ENCODE peak calls at places on chromosomes 2 and 18, in six cellular contexts. R, M, A, L, Q and N are unnamed samples.

GRCh38 chr18:36066001-36066400 is 1.4 kb downstream of the RPRD1A start:
- DNase-seq in A (peak; percentile 79), Q (no peak), R (no peak), M (no peak), L (no peak), N (peak; percentile 57)

GRCh38 chr2:219514196-219514761 is at the start of gene ASIC4:
- DNase-seq in M (no peak), L (no peak), R (no peak), A (no peak), Q (peak; percentile 50), N (no peak)

GRCh38 chr2:68385232-68385906 is 20.3 kb downstream of the PLEK start:
- DNase-seq in R (no peak), M (no peak), Q (no peak), A (no peak), L (no peak), N (no peak)

GRCh38 chr2:64142817-64143153 is 1.4 kb downstream of the PELI1 start:
- DNase-seq in M (no peak), Q (no peak), L (no peak), R (no peak), A (peak; percentile 43), N (peak; percentile 20)

GRCh38 chr2:25570161-25570840 is 103.1 kb downstream of the DTNB start:
- DNase-seq in M (no peak), A (no peak), R (no peak), L (no peak), Q (no peak), N (no peak)

GRCh38 chr2:60552096-60552850 is 1.2 kb downstream of the BCL11A start:
- DNase-seq in Q (peak; percentile 69), L (no peak), A (no peak), M (peak; percentile 17), R (no peak), N (peak; percentile 62)

GRCh38 chr18:12420831-12421421 is 13.2 kb downstream of the PRELID3A start:
- DNase-seq in R (no peak), Q (peak; percentile 87), M (no peak), L (no peak), A (no peak), N (peak; percentile 29)

GRCh38 chr2:222745836-222746559 is 74.5 kb downstream of the MOGAT1 start:
- DNase-seq in L (no peak), M (no peak), R (no peak), A (peak; percentile 36), Q (no peak), N (no peak)

GRCh38 chr18:25739356-25739755 is 351.1 kb downstream of the SS18 start:
- DNase-seq in Q (no peak), M (no peak), A (no peak), R (no peak), L (no peak), N (no peak)

GRCh38 chr2:217671043-217671442 is 331.8 kb downstream of the TNS1 start:
- DNase-seq in R (no peak), M (no peak), L (no peak), A (no peak), Q (no peak), N (no peak)

GRCh38 chr18:69383191-69383590 is 17.5 kb upstream of the DOK6 start:
- DNase-seq in L (no peak), A (peak; percentile 6), M (no peak), R (no peak), Q (peak; percentile 3), N (peak; percentile 66)

GRCh38 chr2:9739508-9739907 is 103.8 kb upstream of the TAF1B start:
- DNase-seq in A (no peak), L (no peak), Q (no peak), R (no peak), M (no peak), N (peak; percentile 64)

GRCh38 chr2:147603434-147604225 is 241.2 kb upstream of the ACVR2A start:
- DNase-seq in R (no peak), A (no peak), Q (no peak), L (no peak), M (no peak), N (peak; percentile 23)

GRCh38 chr2:67726416-67726815 is 329.3 kb downstream of the ETAA1 start:
- DNase-seq in M (no peak), L (no peak), Q (no peak), R (no peak), A (no peak), N (no peak)

GRCh38 chr2:33848486-33848885 is 249.4 kb upstream of the FAM98A start:
- DNase-seq in R (no peak), Q (no peak), M (no peak), A (peak; percentile 35), L (no peak), N (peak; percentile 85)

GRCh38 chr2:199556886-199557285 is 99.1 kb upstream of the SATB2 start:
- DNase-seq in Q (no peak), R (no peak), L (no peak), M (no peak), A (no peak), N (peak; percentile 24)

GRCh38 chr18:31555971-31556747 is 35.5 kb upstream of the TTR start:
- DNase-seq in A (peak; percentile 83), L (no peak), Q (peak; percentile 78), M (peak; percentile 58), R (peak; percentile 13), N (peak; percentile 67)

GRCh38 chr2:190835303-190835930 is 45.2 kb upstream of the GLS start:
- DNase-seq in M (peak; percentile 56), A (peak; percentile 86), Q (no peak), L (no peak), R (no peak), N (peak; percentile 94)

GRCh38 chr2:4085186-4085585 is 381.8 kb downstream of the DCDC2C start:
- DNase-seq in M (no peak), R (no peak), A (no peak), Q (no peak), L (no peak), N (no peak)

GRCh38 chr2:130375291-130376266 is 19.7 kb downstream of the PTPN18 start:
- DNase-seq in Q (no peak), M (no peak), L (no peak), A (no peak), R (no peak), N (no peak)
- H3K4me1 ChIP-seq in Q (peaks cover 7% of the 10 kb centered on the region), M (peaks cover 24% of the 10 kb centered on the region), L (peaks cover 4% of the 10 kb centered on the region), A (peaks cover 15% of the 10 kb centered on the region), R (peaks cover 3% of the 10 kb centered on the region), N (peaks cover 19% of the 10 kb centered on the region)

GRCh38 chr2:172680595-172681176 is 55.0 kb upstream of the RAPGEF4 start:
- DNase-seq in A (no peak), Q (no peak), L (no peak), M (no peak), R (no peak), N (no peak)

GRCh38 chr2:172672999-172673726 is 62.5 kb upstream of the RAPGEF4 start:
- DNase-seq in R (peak; percentile 50), Q (no peak), M (peak; percentile 85), L (no peak), A (peak; percentile 36), N (peak; percentile 18)

GRCh38 chr2:172674968-172675303 is 60.7 kb upstream of the RAPGEF4 start:
- DNase-seq in Q (no peak), A (no peak), R (no peak), M (no peak), L (no peak), N (no peak)

GRCh38 chr2:172674034-172674967 is 61.3 kb upstream of the RAPGEF4 start:
- DNase-seq in A (peak; percentile 62), L (peak; percentile 47), R (no peak), M (no peak), Q (peak; percentile 85), N (peak; percentile 80)

DNA sequence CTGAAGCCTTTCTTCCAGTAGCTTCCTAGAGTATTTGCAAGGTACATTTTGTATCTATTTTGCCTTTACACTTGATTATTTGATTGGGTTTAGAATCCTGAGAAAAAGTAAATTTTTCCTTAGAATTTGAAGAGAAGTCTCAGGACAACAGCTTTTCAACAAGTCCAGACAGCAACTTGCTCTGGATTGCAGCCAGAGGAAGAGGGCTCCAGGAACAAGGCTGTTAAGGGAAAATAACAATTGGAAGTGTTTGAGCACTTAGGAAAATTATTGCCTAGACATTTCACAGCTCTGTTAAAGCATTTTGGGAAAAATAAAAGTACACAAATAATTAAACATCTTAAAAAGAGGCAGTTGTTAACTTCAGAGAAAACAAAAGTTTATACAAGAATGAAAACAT is 58.3 kb upstream of the RAPGEF4 start:
- DNase-seq in R (no peak), M (no peak), A (peak; percentile 40), L (no peak), Q (no peak), N (no peak)
- H3K4me2 ChIP-seq in R (peak overlapping the region; percentile 61), M (no peak overlapping the region), A (no peak overlapping the region), L (no peak overlapping the region), Q (no peak overlapping the region), N (no peak overlapping the region)

GRCh38 chr2:120599656-120600055 is 136.0 kb upstream of the GLI2 start:
- DNase-seq in R (no peak), L (no peak), Q (no peak), A (no peak), M (no peak), N (no peak)
- H3K4me1 ChIP-seq in R (peaks cover 7% of the 10 kb centered on the region), L (no peaks in the 10 kb centered on the region), Q (no peaks in the 10 kb centered on the region), A (peaks cover 3% of the 10 kb centered on the region), M (no peaks in the 10 kb centered on the region), N (peaks cover 38% of the 10 kb centered on the region)

GRCh38 chr18:44714376-44714775 is 33.7 kb downstream of the SETBP1 start:
- DNase-seq in L (no peak), A (no peak), Q (no peak), R (no peak), M (no peak), N (no peak)
- H3K4me2 ChIP-seq in L (no peak overlapping the region), A (no peak overlapping the region), Q (no peak overlapping the region), R (no peak overlapping the region), M (no peak overlapping the region), N (no peak overlapping the region)

DNA sequence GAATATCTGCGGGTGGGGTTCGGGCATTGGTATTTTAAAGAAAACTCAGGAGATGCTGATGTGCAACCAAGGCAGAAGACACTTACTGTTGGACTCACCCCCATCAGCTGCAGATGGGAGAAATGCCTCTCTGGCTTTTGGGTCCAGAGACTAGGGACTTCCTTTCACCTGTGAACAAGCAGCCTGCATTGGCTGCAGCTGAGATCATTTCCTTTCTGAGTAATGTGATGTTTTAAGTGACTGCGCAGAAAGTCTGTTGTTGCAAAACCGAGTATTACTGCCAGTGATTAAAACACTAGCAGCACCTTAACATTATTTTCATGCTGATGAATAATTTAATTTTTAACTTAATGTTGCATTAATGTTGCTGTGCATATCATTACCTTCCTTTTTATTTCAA is 143.0 kb downstream of the TSN start:
- DNase-seq in R (no peak), L (no peak), A (no peak), M (no peak), Q (no peak), N (peak; percentile 83)
- H3K4me1 ChIP-seq in R (no peaks in the 10 kb centered on the region), L (no peaks in the 10 kb centered on the region), A (no peaks in the 10 kb centered on the region), M (no peaks in the 10 kb centered on the region), Q (no peaks in the 10 kb centered on the region), N (peaks cover 20% of the 10 kb centered on the region)

GRCh38 chr2:186575302-186575701 is 14.6 kb upstream of the ITGAV start:
- DNase-seq in Q (peak; percentile 49), M (peak; percentile 97), A (peak; percentile 99), R (peak; percentile 76), L (no peak), N (peak; percentile 99)
- H3K4me2 ChIP-seq in Q (no peak overlapping the region), M (peak overlapping the region; percentile 74), A (no peak overlapping the region), R (peak overlapping the region; percentile 46), L (no peak overlapping the region), N (peak overlapping the region; percentile 44)